ENCODE peak calls at places on chromosomes 12 and 14, in ten cellular contexts. One of them, this sample, is unnamed.

GRCh38 chr12:9866786-9867379 is 2.3 kb downstream of the CLEC2B start:
- DNase-seq in stimulated activated CD4-positive, alpha-beta T cell treated with anti-CD3 and anti-CD28 coated beads, Interleukin-2, amount 100 ng/mL, for 48 hours: no peak
- DNase-seq in activated CD8-positive, alpha-beta memory T cell treated with anti-CD3 and anti-CD28 coated beads, Interleukin-2, amount 10 ng/mL, durations not matched to agents 7 days and 5 days: no peak
- DNase-seq in LNCaP clone FGC: no peak
- DNase-seq in HFF-Myc: no peak
- DNase-seq in stimulated activated naive CD4-positive, alpha-beta T cell: no peak
- DNase-seq in hypothalamus: no peak
- DNase-seq in T follicular helper cell: no peak
- DNase-seq in NCI-H510A treated with DMSO at 0.1 percent for 48 hours: no peak
- DNase-seq in K562: no peak
- DNase-seq in this sample: no peak

GRCh38 chr14:34568803-34569202 is 29.3 kb upstream of the EAPP start:
- DNase-seq in HFF-Myc: no peak
- DNase-seq in activated CD8-positive, alpha-beta memory T cell treated with anti-CD3 and anti-CD28 coated beads, Interleukin-2, amount 10 ng/mL, durations not matched to agents 7 days and 5 days: no peak
- DNase-seq in T follicular helper cell: no peak
- DNase-seq in stimulated activated CD4-positive, alpha-beta T cell treated with anti-CD3 and anti-CD28 coated beads, Interleukin-2, amount 100 ng/mL, for 48 hours: no peak
- DNase-seq in NCI-H510A treated with DMSO at 0.1 percent for 48 hours: no peak
- DNase-seq in LNCaP clone FGC: no peak
- DNase-seq in hypothalamus: no peak
- DNase-seq in K562: no peak
- DNase-seq in stimulated activated naive CD4-positive, alpha-beta T cell: no peak
- DNase-seq in this sample: no peak

GRCh38 chr12:1391722-1392121 is 202.7 kb downstream of the FBXL14 start:
- DNase-seq in NCI-H510A treated with DMSO at 0.1 percent for 48 hours: no peak
- DNase-seq in stimulated activated naive CD4-positive, alpha-beta T cell: no peak
- DNase-seq in hypothalamus: no peak
- DNase-seq in T follicular helper cell: no peak
- DNase-seq in stimulated activated CD4-positive, alpha-beta T cell treated with anti-CD3 and anti-CD28 coated beads, Interleukin-2, amount 100 ng/mL, for 48 hours: no peak
- DNase-seq in LNCaP clone FGC: no peak
- DNase-seq in activated CD8-positive, alpha-beta memory T cell treated with anti-CD3 and anti-CD28 coated beads, Interleukin-2, amount 10 ng/mL, durations not matched to agents 7 days and 5 days: no peak
- DNase-seq in K562: no peak
- DNase-seq in HFF-Myc: no peak
- DNase-seq in this sample: no peak

GRCh38 chr12:27667540-27667939 is 28.7 kb upstream of the REP15 start:
- DNase-seq in LNCaP clone FGC: no peak
- DNase-seq in T follicular helper cell: no peak
- DNase-seq in K562: no peak
- DNase-seq in activated CD8-positive, alpha-beta memory T cell treated with anti-CD3 and anti-CD28 coated beads, Interleukin-2, amount 10 ng/mL, durations not matched to agents 7 days and 5 days: peak; percentile 41
- DNase-seq in NCI-H510A treated with DMSO at 0.1 percent for 48 hours: no peak
- DNase-seq in stimulated activated CD4-positive, alpha-beta T cell treated with anti-CD3 and anti-CD28 coated beads, Interleukin-2, amount 100 ng/mL, for 48 hours: peak; percentile 3
- DNase-seq in hypothalamus: no peak
- DNase-seq in stimulated activated naive CD4-positive, alpha-beta T cell: no peak
- DNase-seq in HFF-Myc: no peak
- DNase-seq in this sample: no peak

GRCh38 chr12:48618541-48618940 is 48.7 kb upstream of the LALBA start:
- DNase-seq in stimulated activated CD4-positive, alpha-beta T cell treated with anti-CD3 and anti-CD28 coated beads, Interleukin-2, amount 100 ng/mL, for 48 hours: peak; percentile 75
- DNase-seq in LNCaP clone FGC: peak; percentile 46
- DNase-seq in T follicular helper cell: peak; percentile 59
- DNase-seq in NCI-H510A treated with DMSO at 0.1 percent for 48 hours: peak; percentile 81
- DNase-seq in activated CD8-positive, alpha-beta memory T cell treated with anti-CD3 and anti-CD28 coated beads, Interleukin-2, amount 10 ng/mL, durations not matched to agents 7 days and 5 days: peak; percentile 81
- DNase-seq in hypothalamus: peak; percentile 19
- DNase-seq in stimulated activated naive CD4-positive, alpha-beta T cell: peak; percentile 58
- DNase-seq in K562: peak; percentile 77
- DNase-seq in HFF-Myc: peak; percentile 67
- DNase-seq in this sample: peak; percentile 43

GRCh38 chr14:92503756-92504491 is 9.7 kb upstream of the RIN3 start:
- DNase-seq in LNCaP clone FGC: peak; percentile 64
- DNase-seq in hypothalamus: no peak
- DNase-seq in T follicular helper cell: no peak
- DNase-seq in activated CD8-positive, alpha-beta memory T cell treated with anti-CD3 and anti-CD28 coated beads, Interleukin-2, amount 10 ng/mL, durations not matched to agents 7 days and 5 days: no peak
- DNase-seq in stimulated activated CD4-positive, alpha-beta T cell treated with anti-CD3 and anti-CD28 coated beads, Interleukin-2, amount 100 ng/mL, for 48 hours: no peak
- DNase-seq in stimulated activated naive CD4-positive, alpha-beta T cell: no peak
- DNase-seq in HFF-Myc: peak; percentile 29
- DNase-seq in NCI-H510A treated with DMSO at 0.1 percent for 48 hours: peak; percentile 19
- DNase-seq in K562: no peak
- DNase-seq in this sample: no peak

GRCh38 chr14:66624319-66624937 is 116.5 kb downstream of the GPHN start:
- DNase-seq in NCI-H510A treated with DMSO at 0.1 percent for 48 hours: peak; percentile 30
- DNase-seq in T follicular helper cell: peak; percentile 5
- DNase-seq in K562: peak; percentile 4
- DNase-seq in HFF-Myc: peak; percentile 44
- DNase-seq in hypothalamus: peak; percentile 8
- DNase-seq in activated CD8-positive, alpha-beta memory T cell treated with anti-CD3 and anti-CD28 coated beads, Interleukin-2, amount 10 ng/mL, durations not matched to agents 7 days and 5 days: peak; percentile 51
- DNase-seq in stimulated activated CD4-positive, alpha-beta T cell treated with anti-CD3 and anti-CD28 coated beads, Interleukin-2, amount 100 ng/mL, for 48 hours: peak; percentile 21
- DNase-seq in stimulated activated naive CD4-positive, alpha-beta T cell: no peak
- DNase-seq in LNCaP clone FGC: peak; percentile 26
- DNase-seq in this sample: no peak

GRCh38 chr12:125075-125474 is 58.5 kb downstream of the IQSEC3 start:
- DNase-seq in HFF-Myc: no peak
- DNase-seq in activated CD8-positive, alpha-beta memory T cell treated with anti-CD3 and anti-CD28 coated beads, Interleukin-2, amount 10 ng/mL, durations not matched to agents 7 days and 5 days: no peak
- DNase-seq in LNCaP clone FGC: no peak
- DNase-seq in K562: no peak
- DNase-seq in stimulated activated naive CD4-positive, alpha-beta T cell: no peak
- DNase-seq in NCI-H510A treated with DMSO at 0.1 percent for 48 hours: no peak
- DNase-seq in hypothalamus: no peak
- DNase-seq in T follicular helper cell: no peak
- DNase-seq in stimulated activated CD4-positive, alpha-beta T cell treated with anti-CD3 and anti-CD28 coated beads, Interleukin-2, amount 100 ng/mL, for 48 hours: no peak
- DNase-seq in this sample: no peak

GRCh38 chr12:127810026-127810425 is 456.9 kb upstream of the TMEM132C start:
- DNase-seq in T follicular helper cell: no peak
- DNase-seq in hypothalamus: no peak
- DNase-seq in NCI-H510A treated with DMSO at 0.1 percent for 48 hours: no peak
- DNase-seq in HFF-Myc: peak; percentile 77
- DNase-seq in K562: no peak
- DNase-seq in stimulated activated CD4-positive, alpha-beta T cell treated with anti-CD3 and anti-CD28 coated beads, Interleukin-2, amount 100 ng/mL, for 48 hours: no peak
- DNase-seq in activated CD8-positive, alpha-beta memory T cell treated with anti-CD3 and anti-CD28 coated beads, Interleukin-2, amount 10 ng/mL, durations not matched to agents 7 days and 5 days: no peak
- DNase-seq in stimulated activated naive CD4-positive, alpha-beta T cell: no peak
- DNase-seq in LNCaP clone FGC: no peak
- DNase-seq in this sample: no peak

GRCh38 chr12:132718644-132719043 is 8.0 kb downstream of the PGAM5 start:
- DNase-seq in K562: no peak
- DNase-seq in stimulated activated naive CD4-positive, alpha-beta T cell: no peak
- DNase-seq in activated CD8-positive, alpha-beta memory T cell treated with anti-CD3 and anti-CD28 coated beads, Interleukin-2, amount 10 ng/mL, durations not matched to agents 7 days and 5 days: no peak
- DNase-seq in stimulated activated CD4-positive, alpha-beta T cell treated with anti-CD3 and anti-CD28 coated beads, Interleukin-2, amount 100 ng/mL, for 48 hours: no peak
- DNase-seq in LNCaP clone FGC: no peak
- DNase-seq in HFF-Myc: no peak
- DNase-seq in hypothalamus: no peak
- DNase-seq in NCI-H510A treated with DMSO at 0.1 percent for 48 hours: no peak
- DNase-seq in T follicular helper cell: no peak
- DNase-seq in this sample: no peak

GRCh38 chr14:90943367-90943766 is 117.1 kb downstream of the RPS6KA5 start:
- DNase-seq in stimulated activated CD4-positive, alpha-beta T cell treated with anti-CD3 and anti-CD28 coated beads, Interleukin-2, amount 100 ng/mL, for 48 hours: no peak
- DNase-seq in K562: no peak
- DNase-seq in LNCaP clone FGC: no peak
- DNase-seq in NCI-H510A treated with DMSO at 0.1 percent for 48 hours: no peak
- DNase-seq in stimulated activated naive CD4-positive, alpha-beta T cell: no peak
- DNase-seq in HFF-Myc: no peak
- DNase-seq in hypothalamus: no peak
- DNase-seq in activated CD8-positive, alpha-beta memory T cell treated with anti-CD3 and anti-CD28 coated beads, Interleukin-2, amount 10 ng/mL, durations not matched to agents 7 days and 5 days: no peak
- DNase-seq in T follicular helper cell: no peak
- DNase-seq in this sample: no peak

GRCh38 chr12:125218952-125219351 is 153.7 kb downstream of the AACS start:
- DNase-seq in NCI-H510A treated with DMSO at 0.1 percent for 48 hours: no peak
- DNase-seq in hypothalamus: no peak
- DNase-seq in K562: no peak
- DNase-seq in LNCaP clone FGC: no peak
- DNase-seq in T follicular helper cell: no peak
- DNase-seq in stimulated activated CD4-positive, alpha-beta T cell treated with anti-CD3 and anti-CD28 coated beads, Interleukin-2, amount 100 ng/mL, for 48 hours: no peak
- DNase-seq in HFF-Myc: no peak
- DNase-seq in stimulated activated naive CD4-positive, alpha-beta T cell: no peak
- DNase-seq in activated CD8-positive, alpha-beta memory T cell treated with anti-CD3 and anti-CD28 coated beads, Interleukin-2, amount 10 ng/mL, durations not matched to agents 7 days and 5 days: no peak
- DNase-seq in this sample: no peak

GRCh38 chr12:49059385-49060232 is 985 bp downstream of the KMT2D start:
- DNase-seq in stimulated activated naive CD4-positive, alpha-beta T cell: peak; percentile 28
- DNase-seq in T follicular helper cell: no peak
- DNase-seq in stimulated activated CD4-positive, alpha-beta T cell treated with anti-CD3 and anti-CD28 coated beads, Interleukin-2, amount 100 ng/mL, for 48 hours: no peak
- DNase-seq in HFF-Myc: no peak
- DNase-seq in NCI-H510A treated with DMSO at 0.1 percent for 48 hours: no peak
- DNase-seq in activated CD8-positive, alpha-beta memory T cell treated with anti-CD3 and anti-CD28 coated beads, Interleukin-2, amount 10 ng/mL, durations not matched to agents 7 days and 5 days: peak; percentile 49
- DNase-seq in K562: no peak
- DNase-seq in hypothalamus: no peak
- DNase-seq in LNCaP clone FGC: no peak
- DNase-seq in this sample: no peak

GRCh38 chr14:64569108-64570045 is 19.6 kb downstream of the PPP1R36 start:
- DNase-seq in LNCaP clone FGC: no peak
- DNase-seq in NCI-H510A treated with DMSO at 0.1 percent for 48 hours: no peak
- DNase-seq in K562: no peak
- DNase-seq in stimulated activated CD4-positive, alpha-beta T cell treated with anti-CD3 and anti-CD28 coated beads, Interleukin-2, amount 100 ng/mL, for 48 hours: no peak
- DNase-seq in stimulated activated naive CD4-positive, alpha-beta T cell: no peak
- DNase-seq in HFF-Myc: peak; percentile 27
- DNase-seq in activated CD8-positive, alpha-beta memory T cell treated with anti-CD3 and anti-CD28 coated beads, Interleukin-2, amount 10 ng/mL, durations not matched to agents 7 days and 5 days: no peak
- DNase-seq in hypothalamus: peak; percentile 55
- DNase-seq in T follicular helper cell: no peak
- DNase-seq in this sample: no peak

GRCh38 chr12:94625531-94625930 is 24.8 kb downstream of the TMCC3 start:
- DNase-seq in HFF-Myc: no peak
- DNase-seq in activated CD8-positive, alpha-beta memory T cell treated with anti-CD3 and anti-CD28 coated beads, Interleukin-2, amount 10 ng/mL, durations not matched to agents 7 days and 5 days: no peak
- DNase-seq in stimulated activated naive CD4-positive, alpha-beta T cell: no peak
- DNase-seq in LNCaP clone FGC: no peak
- DNase-seq in stimulated activated CD4-positive, alpha-beta T cell treated with anti-CD3 and anti-CD28 coated beads, Interleukin-2, amount 100 ng/mL, for 48 hours: no peak
- DNase-seq in NCI-H510A treated with DMSO at 0.1 percent for 48 hours: no peak
- DNase-seq in hypothalamus: no peak
- DNase-seq in K562: no peak
- DNase-seq in T follicular helper cell: no peak
- DNase-seq in this sample: no peak

GRCh38 chr12:57238854-57239554 is 9.5 kb downstream of the SHMT2 start:
- DNase-seq in stimulated activated CD4-positive, alpha-beta T cell treated with anti-CD3 and anti-CD28 coated beads, Interleukin-2, amount 100 ng/mL, for 48 hours: peak; percentile 92
- DNase-seq in NCI-H510A treated with DMSO at 0.1 percent for 48 hours: peak; percentile 81
- DNase-seq in hypothalamus: peak; percentile 48
- DNase-seq in activated CD8-positive, alpha-beta memory T cell treated with anti-CD3 and anti-CD28 coated beads, Interleukin-2, amount 10 ng/mL, durations not matched to agents 7 days and 5 days: peak; percentile 92
- DNase-seq in K562: peak; percentile 93
- DNase-seq in LNCaP clone FGC: no peak
- DNase-seq in HFF-Myc: no peak
- DNase-seq in stimulated activated naive CD4-positive, alpha-beta T cell: peak; percentile 78
- DNase-seq in T follicular helper cell: peak; percentile 73
- DNase-seq in this sample: peak; percentile 77

GRCh38 chr14:65833256-65833880 is 420.8 kb downstream of the FUT8 start:
- DNase-seq in hypothalamus: no peak
- DNase-seq in stimulated activated CD4-positive, alpha-beta T cell treated with anti-CD3 and anti-CD28 coated beads, Interleukin-2, amount 100 ng/mL, for 48 hours: no peak
- DNase-seq in T follicular helper cell: no peak
- DNase-seq in stimulated activated naive CD4-positive, alpha-beta T cell: no peak
- DNase-seq in K562: no peak
- DNase-seq in HFF-Myc: no peak
- DNase-seq in NCI-H510A treated with DMSO at 0.1 percent for 48 hours: no peak
- DNase-seq in activated CD8-positive, alpha-beta memory T cell treated with anti-CD3 and anti-CD28 coated beads, Interleukin-2, amount 10 ng/mL, durations not matched to agents 7 days and 5 days: no peak
- DNase-seq in LNCaP clone FGC: no peak
- DNase-seq in this sample: no peak

GRCh38 chr12:81517296-81517695 is 241.9 kb downstream of the PPFIA2 start:
- DNase-seq in HFF-Myc: no peak
- DNase-seq in LNCaP clone FGC: peak; percentile 86
- DNase-seq in activated CD8-positive, alpha-beta memory T cell treated with anti-CD3 and anti-CD28 coated beads, Interleukin-2, amount 10 ng/mL, durations not matched to agents 7 days and 5 days: no peak
- DNase-seq in T follicular helper cell: no peak
- DNase-seq in stimulated activated naive CD4-positive, alpha-beta T cell: no peak
- DNase-seq in hypothalamus: no peak
- DNase-seq in stimulated activated CD4-positive, alpha-beta T cell treated with anti-CD3 and anti-CD28 coated beads, Interleukin-2, amount 100 ng/mL, for 48 hours: no peak
- DNase-seq in NCI-H510A treated with DMSO at 0.1 percent for 48 hours: no peak
- DNase-seq in K562: no peak
- DNase-seq in this sample: no peak

GRCh38 chr12:30996255-30996654 is 69.7 kb downstream of the TSPAN11 start:
- DNase-seq in K562: no peak
- DNase-seq in T follicular helper cell: no peak
- DNase-seq in stimulated activated naive CD4-positive, alpha-beta T cell: no peak
- DNase-seq in stimulated activated CD4-positive, alpha-beta T cell treated with anti-CD3 and anti-CD28 coated beads, Interleukin-2, amount 100 ng/mL, for 48 hours: no peak
- DNase-seq in activated CD8-positive, alpha-beta memory T cell treated with anti-CD3 and anti-CD28 coated beads, Interleukin-2, amount 10 ng/mL, durations not matched to agents 7 days and 5 days: no peak
- DNase-seq in LNCaP clone FGC: no peak
- DNase-seq in HFF-Myc: no peak
- DNase-seq in NCI-H510A treated with DMSO at 0.1 percent for 48 hours: no peak
- DNase-seq in hypothalamus: no peak
- DNase-seq in this sample: no peak

GRCh38 chr12:46214668-46215429 is 54.0 kb downstream of the SLC38A1 start:
- DNase-seq in K562: no peak
- DNase-seq in activated CD8-positive, alpha-beta memory T cell treated with anti-CD3 and anti-CD28 coated beads, Interleukin-2, amount 10 ng/mL, durations not matched to agents 7 days and 5 days: peak; percentile 96
- DNase-seq in stimulated activated CD4-positive, alpha-beta T cell treated with anti-CD3 and anti-CD28 coated beads, Interleukin-2, amount 100 ng/mL, for 48 hours: peak; percentile 61
- DNase-seq in NCI-H510A treated with DMSO at 0.1 percent for 48 hours: no peak
- DNase-seq in hypothalamus: no peak
- DNase-seq in HFF-Myc: no peak
- DNase-seq in stimulated activated naive CD4-positive, alpha-beta T cell: peak; percentile 68
- DNase-seq in LNCaP clone FGC: no peak
- DNase-seq in T follicular helper cell: peak; percentile 78
- DNase-seq in this sample: peak; percentile 58

GRCh38 chr14:89221109-89221508 is 195.9 kb downstream of the FOXN3 start:
- DNase-seq in LNCaP clone FGC: no peak
- DNase-seq in hypothalamus: no peak
- DNase-seq in stimulated activated naive CD4-positive, alpha-beta T cell: no peak
- DNase-seq in K562: no peak
- DNase-seq in T follicular helper cell: no peak
- DNase-seq in HFF-Myc: peak; percentile 22
- DNase-seq in stimulated activated CD4-positive, alpha-beta T cell treated with anti-CD3 and anti-CD28 coated beads, Interleukin-2, amount 100 ng/mL, for 48 hours: no peak
- DNase-seq in activated CD8-positive, alpha-beta memory T cell treated with anti-CD3 and anti-CD28 coated beads, Interleukin-2, amount 10 ng/mL, durations not matched to agents 7 days and 5 days: no peak
- DNase-seq in NCI-H510A treated with DMSO at 0.1 percent for 48 hours: peak; percentile 84
- DNase-seq in this sample: no peak

GRCh38 chr12:93541578-93542217 is 30.8 kb upstream of the SOCS2 start:
- DNase-seq in LNCaP clone FGC: peak; percentile 69
- DNase-seq in hypothalamus: no peak
- DNase-seq in stimulated activated CD4-positive, alpha-beta T cell treated with anti-CD3 and anti-CD28 coated beads, Interleukin-2, amount 100 ng/mL, for 48 hours: no peak
- DNase-seq in NCI-H510A treated with DMSO at 0.1 percent for 48 hours: no peak
- DNase-seq in activated CD8-positive, alpha-beta memory T cell treated with anti-CD3 and anti-CD28 coated beads, Interleukin-2, amount 10 ng/mL, durations not matched to agents 7 days and 5 days: no peak
- DNase-seq in T follicular helper cell: no peak
- DNase-seq in stimulated activated naive CD4-positive, alpha-beta T cell: no peak
- DNase-seq in K562: no peak
- DNase-seq in HFF-Myc: no peak
- DNase-seq in this sample: no peak

GRCh38 chr12:3140284-3140683 is 63.1 kb downstream of the TSPAN9 start:
- DNase-seq in hypothalamus: no peak
- DNase-seq in HFF-Myc: no peak
- DNase-seq in LNCaP clone FGC: no peak
- DNase-seq in K562: no peak
- DNase-seq in T follicular helper cell: no peak
- DNase-seq in activated CD8-positive, alpha-beta memory T cell treated with anti-CD3 and anti-CD28 coated beads, Interleukin-2, amount 10 ng/mL, durations not matched to agents 7 days and 5 days: no peak
- DNase-seq in NCI-H510A treated with DMSO at 0.1 percent for 48 hours: no peak
- DNase-seq in stimulated activated CD4-positive, alpha-beta T cell treated with anti-CD3 and anti-CD28 coated beads, Interleukin-2, amount 100 ng/mL, for 48 hours: no peak
- DNase-seq in stimulated activated naive CD4-positive, alpha-beta T cell: no peak
- DNase-seq in this sample: no peak

GRCh38 chr12:100564090-100564489 is 9.4 kb upstream of the GAS2L3 start:
- DNase-seq in LNCaP clone FGC: no peak
- DNase-seq in NCI-H510A treated with DMSO at 0.1 percent for 48 hours: no peak
- DNase-seq in HFF-Myc: no peak
- DNase-seq in hypothalamus: no peak
- DNase-seq in activated CD8-positive, alpha-beta memory T cell treated with anti-CD3 and anti-CD28 coated beads, Interleukin-2, amount 10 ng/mL, durations not matched to agents 7 days and 5 days: no peak
- DNase-seq in K562: no peak
- DNase-seq in T follicular helper cell: no peak
- DNase-seq in stimulated activated naive CD4-positive, alpha-beta T cell: no peak
- DNase-seq in stimulated activated CD4-positive, alpha-beta T cell treated with anti-CD3 and anti-CD28 coated beads, Interleukin-2, amount 100 ng/mL, for 48 hours: no peak
- DNase-seq in this sample: no peak

GRCh38 chr12:62522984-62523383 is 56.4 kb downstream of the MON2 start:
- DNase-seq in stimulated activated naive CD4-positive, alpha-beta T cell: no peak
- DNase-seq in LNCaP clone FGC: no peak
- DNase-seq in T follicular helper cell: no peak
- DNase-seq in stimulated activated CD4-positive, alpha-beta T cell treated with anti-CD3 and anti-CD28 coated beads, Interleukin-2, amount 100 ng/mL, for 48 hours: no peak
- DNase-seq in HFF-Myc: no peak
- DNase-seq in activated CD8-positive, alpha-beta memory T cell treated with anti-CD3 and anti-CD28 coated beads, Interleukin-2, amount 10 ng/mL, durations not matched to agents 7 days and 5 days: no peak
- DNase-seq in NCI-H510A treated with DMSO at 0.1 percent for 48 hours: peak; percentile 47
- DNase-seq in hypothalamus: no peak
- DNase-seq in K562: no peak
- DNase-seq in this sample: no peak

GRCh38 chr12:22625671-22626251 is 790 bp downstream of the ETNK1 start:
- DNase-seq in K562: peak; percentile 30
- DNase-seq in LNCaP clone FGC: no peak
- DNase-seq in activated CD8-positive, alpha-beta memory T cell treated with anti-CD3 and anti-CD28 coated beads, Interleukin-2, amount 10 ng/mL, durations not matched to agents 7 days and 5 days: peak; percentile 54
- DNase-seq in hypothalamus: no peak
- DNase-seq in HFF-Myc: peak; percentile 17
- DNase-seq in T follicular helper cell: no peak
- DNase-seq in stimulated activated naive CD4-positive, alpha-beta T cell: peak; percentile 26
- DNase-seq in NCI-H510A treated with DMSO at 0.1 percent for 48 hours: peak; percentile 68
- DNase-seq in stimulated activated CD4-positive, alpha-beta T cell treated with anti-CD3 and anti-CD28 coated beads, Interleukin-2, amount 100 ng/mL, for 48 hours: peak; percentile 8
- DNase-seq in this sample: peak; percentile 6

GRCh38 chr12:79841248-79841877 is 93.5 kb downstream of the PPP1R12A start:
- DNase-seq in stimulated activated naive CD4-positive, alpha-beta T cell: no peak
- DNase-seq in stimulated activated CD4-positive, alpha-beta T cell treated with anti-CD3 and anti-CD28 coated beads, Interleukin-2, amount 100 ng/mL, for 48 hours: no peak
- DNase-seq in T follicular helper cell: no peak
- DNase-seq in LNCaP clone FGC: peak; percentile 14
- DNase-seq in NCI-H510A treated with DMSO at 0.1 percent for 48 hours: no peak
- DNase-seq in K562: no peak
- DNase-seq in activated CD8-positive, alpha-beta memory T cell treated with anti-CD3 and anti-CD28 coated beads, Interleukin-2, amount 10 ng/mL, durations not matched to agents 7 days and 5 days: no peak
- DNase-seq in HFF-Myc: no peak
- DNase-seq in hypothalamus: no peak
- DNase-seq in this sample: no peak